ENCODE peak calls at places on chromosomes 2 and 18, in eight cellular contexts. One of them, this sample, is unnamed.

GRCh38 chr2:182416191-182416590 is 10.6 kb downstream of the PDE1A start:
- DNase-seq in activated B cell treated with CpG ODN at 0.5 μM for 24 hours: no peak
- DNase-seq in neural crest cell: no peak
- DNase-seq in cardiac fibroblast: no peak
- DNase-seq in IMR-90: no peak
- DNase-seq in right lobe of liver: no peak
- DNase-seq in A549: no peak
- DNase-seq in AG04449: no peak
- DNase-seq in this sample: no peak

GRCh38 chr2:65835106-65835505 is 402.7 kb upstream of the SPRED2 start:
- DNase-seq in activated B cell treated with CpG ODN at 0.5 μM for 24 hours: no peak
- DNase-seq in neural crest cell: no peak
- DNase-seq in cardiac fibroblast: no peak
- DNase-seq in IMR-90: no peak
- DNase-seq in right lobe of liver: no peak
- DNase-seq in A549: no peak
- DNase-seq in AG04449: no peak
- DNase-seq in this sample: no peak

GRCh38 chr2:219002395-219003266 is 9.4 kb upstream of the CRYBA2 start:
- DNase-seq in activated B cell treated with CpG ODN at 0.5 μM for 24 hours: no peak
- DNase-seq in neural crest cell: peak
- DNase-seq in cardiac fibroblast: peak
- DNase-seq in IMR-90: no peak
- DNase-seq in right lobe of liver: peak
- DNase-seq in A549: peak
- DNase-seq in AG04449: no peak
- DNase-seq in this sample: no peak

GRCh38 chr2:126946323-126947089 is 47.8 kb downstream of the TEX51 start:
- DNase-seq in activated B cell treated with CpG ODN at 0.5 μM for 24 hours: no peak
- DNase-seq in neural crest cell: no peak
- DNase-seq in cardiac fibroblast: no peak
- DNase-seq in IMR-90: no peak
- DNase-seq in right lobe of liver: no peak
- DNase-seq in A549: no peak
- DNase-seq in AG04449: no peak
- DNase-seq in this sample: no peak

GRCh38 chr18:78622251-78622953 is 357.2 kb upstream of the SALL3 start:
- DNase-seq in activated B cell treated with CpG ODN at 0.5 μM for 24 hours: no peak
- DNase-seq in neural crest cell: no peak
- DNase-seq in cardiac fibroblast: no peak
- DNase-seq in IMR-90: no peak
- DNase-seq in right lobe of liver: no peak
- DNase-seq in A549: no peak
- DNase-seq in AG04449: no peak
- DNase-seq in this sample: no peak

GRCh38 chr2:64957114-64957903 is 31.9 kb upstream of the SLC1A4 start:
- DNase-seq in activated B cell treated with CpG ODN at 0.5 μM for 24 hours: no peak
- DNase-seq in neural crest cell: no peak
- DNase-seq in cardiac fibroblast: no peak
- DNase-seq in IMR-90: no peak
- DNase-seq in right lobe of liver: no peak
- DNase-seq in A549: no peak
- DNase-seq in AG04449: no peak
- DNase-seq in this sample: no peak

GRCh38 chr2:183242937-183243336 is 118.7 kb downstream of the NUP35 start:
- DNase-seq in activated B cell treated with CpG ODN at 0.5 μM for 24 hours: no peak
- DNase-seq in neural crest cell: no peak
- DNase-seq in cardiac fibroblast: peak
- DNase-seq in IMR-90: peak
- DNase-seq in right lobe of liver: no peak
- DNase-seq in A549: no peak
- DNase-seq in AG04449: no peak
- DNase-seq in this sample: no peak

GRCh38 chr18:78973357-78974083 is 6.1 kb upstream of the SALL3 start:
- DNase-seq in activated B cell treated with CpG ODN at 0.5 μM for 24 hours: no peak
- DNase-seq in neural crest cell: no peak
- DNase-seq in cardiac fibroblast: no peak
- DNase-seq in IMR-90: no peak
- DNase-seq in right lobe of liver: no peak
- DNase-seq in A549: no peak
- DNase-seq in AG04449: no peak
- DNase-seq in this sample: no peak

GRCh38 chr18:13377496-13377895 is 158.9 kb downstream of the LDLRAD4 start:
- DNase-seq in activated B cell treated with CpG ODN at 0.5 μM for 24 hours: no peak
- DNase-seq in neural crest cell: no peak
- DNase-seq in cardiac fibroblast: peak
- DNase-seq in IMR-90: peak
- DNase-seq in right lobe of liver: no peak
- DNase-seq in A549: no peak
- DNase-seq in AG04449: no peak
- DNase-seq in this sample: no peak

GRCh38 chr2:183995632-183996031 is 602.7 kb upstream of the ZNF804A start:
- DNase-seq in activated B cell treated with CpG ODN at 0.5 μM for 24 hours: no peak
- DNase-seq in neural crest cell: no peak
- DNase-seq in cardiac fibroblast: no peak
- DNase-seq in IMR-90: no peak
- DNase-seq in right lobe of liver: no peak
- DNase-seq in A549: peak
- DNase-seq in AG04449: no peak
- DNase-seq in this sample: no peak

GRCh38 chr2:217204358-217204757 is 344.5 kb upstream of the TNP1 start:
- DNase-seq in activated B cell treated with CpG ODN at 0.5 μM for 24 hours: no peak
- DNase-seq in neural crest cell: no peak
- DNase-seq in cardiac fibroblast: peak
- DNase-seq in IMR-90: peak
- DNase-seq in right lobe of liver: no peak
- DNase-seq in A549: no peak
- DNase-seq in AG04449: no peak
- DNase-seq in this sample: no peak

GRCh38 chr2:46652514-46653170 is 173.3 kb downstream of the TMEM247 start:
- DNase-seq in activated B cell treated with CpG ODN at 0.5 μM for 24 hours: no peak
- DNase-seq in neural crest cell: no peak
- DNase-seq in cardiac fibroblast: no peak
- DNase-seq in IMR-90: no peak
- DNase-seq in right lobe of liver: no peak
- DNase-seq in A549: no peak
- DNase-seq in AG04449: no peak
- DNase-seq in this sample: no peak

GRCh38 chr2:46653539-46653938 is 174.2 kb downstream of the TMEM247 start:
- DNase-seq in activated B cell treated with CpG ODN at 0.5 μM for 24 hours: no peak
- DNase-seq in neural crest cell: no peak
- DNase-seq in cardiac fibroblast: no peak
- DNase-seq in IMR-90: peak
- DNase-seq in right lobe of liver: no peak
- DNase-seq in A549: no peak
- DNase-seq in AG04449: no peak
- DNase-seq in this sample: no peak

GRCh38 chr2:46656640-46657039 is 177.3 kb downstream of the TMEM247 start:
- DNase-seq in activated B cell treated with CpG ODN at 0.5 μM for 24 hours: no peak
- DNase-seq in neural crest cell: no peak
- DNase-seq in cardiac fibroblast: no peak
- DNase-seq in IMR-90: no peak
- DNase-seq in right lobe of liver: no peak
- DNase-seq in A549: no peak
- DNase-seq in AG04449: no peak
- DNase-seq in this sample: no peak

GRCh38 chr2:46655551-46656436 is 176.4 kb downstream of the TMEM247 start:
- DNase-seq in activated B cell treated with CpG ODN at 0.5 μM for 24 hours: no peak
- DNase-seq in neural crest cell: no peak
- DNase-seq in cardiac fibroblast: peak
- DNase-seq in IMR-90: peak
- DNase-seq in right lobe of liver: no peak
- DNase-seq in A549: no peak
- DNase-seq in AG04449: peak
- DNase-seq in this sample: no peak

GRCh38 chr2:46657042-46657504 is 177.7 kb downstream of the TMEM247 start:
- DNase-seq in activated B cell treated with CpG ODN at 0.5 μM for 24 hours: no peak
- DNase-seq in neural crest cell: no peak
- DNase-seq in cardiac fibroblast: peak
- DNase-seq in IMR-90: peak
- DNase-seq in right lobe of liver: no peak
- DNase-seq in A549: peak
- DNase-seq in AG04449: no peak
- DNase-seq in this sample: no peak
- TF ChIP-seq CTCF in activated B cell treated with CpG ODN at 0.5 μM for 24 hours: no peak
- TF ChIP-seq CTCF in neural crest cell: peak
- TF ChIP-seq CTCF in cardiac fibroblast: peak
- TF ChIP-seq CTCF in IMR-90: peak
- TF ChIP-seq CTCF in right lobe of liver: peak
- TF ChIP-seq CTCF in A549: peak
- TF ChIP-seq CTCF in AG04449: peak
- TF ChIP-seq CTCF in this sample: peak

DNA sequence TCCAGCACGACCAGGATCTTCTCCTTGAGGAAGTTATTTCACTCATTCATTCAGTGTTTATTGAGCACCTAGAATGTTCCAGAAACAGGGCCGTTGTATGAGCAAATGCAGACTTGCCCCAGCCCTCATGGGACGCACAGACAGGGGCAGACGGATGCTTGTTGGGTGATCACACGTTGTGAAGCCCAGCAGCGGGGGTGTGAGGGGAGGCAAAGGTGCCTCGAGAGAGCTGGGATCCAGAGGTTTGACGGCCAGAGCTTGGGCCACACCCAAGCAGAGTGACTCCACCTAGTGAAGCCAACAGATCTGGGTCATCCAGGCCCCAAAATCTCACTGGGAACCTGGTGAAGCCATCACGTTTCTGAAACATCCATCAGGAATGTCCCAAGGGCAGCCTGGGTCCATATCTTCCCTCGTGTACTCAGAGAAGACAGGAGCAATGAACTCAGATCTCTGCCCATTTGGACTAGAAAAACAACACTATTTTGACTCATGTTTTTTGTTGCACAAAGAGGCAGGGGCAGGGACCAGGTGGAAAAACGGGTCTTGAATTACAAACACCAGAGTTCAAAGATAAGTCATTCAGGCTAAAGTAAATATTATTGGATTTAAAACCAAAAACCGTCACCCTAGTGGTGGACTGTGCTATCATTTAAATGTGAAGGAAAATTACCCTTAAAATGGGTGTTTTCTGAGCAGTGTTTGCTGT is 54.9 kb upstream of the RBM44 start:
- DNase-seq in activated B cell treated with CpG ODN at 0.5 μM for 24 hours: no peak
- DNase-seq in neural crest cell: no peak
- DNase-seq in cardiac fibroblast: peak
- DNase-seq in IMR-90: peak
- DNase-seq in right lobe of liver: peak
- DNase-seq in A549: peak
- DNase-seq in AG04449: no peak
- DNase-seq in this sample: no peak
- TF ChIP-seq CTCF in activated B cell treated with CpG ODN at 0.5 μM for 24 hours: no peak
- TF ChIP-seq CTCF in neural crest cell: peak
- TF ChIP-seq CTCF in cardiac fibroblast: no peak
- TF ChIP-seq CTCF in IMR-90: peak
- TF ChIP-seq CTCF in right lobe of liver: peak
- TF ChIP-seq CTCF in A549: no peak
- TF ChIP-seq CTCF in AG04449: no peak
- TF ChIP-seq CTCF in this sample: peak

GRCh38 chr2:105235388-105236059 is 6.0 kb upstream of the GPR45 start:
- DNase-seq in activated B cell treated with CpG ODN at 0.5 μM for 24 hours: peak
- DNase-seq in neural crest cell: peak
- DNase-seq in cardiac fibroblast: peak
- DNase-seq in IMR-90: peak
- DNase-seq in right lobe of liver: peak
- DNase-seq in A549: peak
- DNase-seq in AG04449: no peak
- DNase-seq in this sample: peak
- TF ChIP-seq CTCF in activated B cell treated with CpG ODN at 0.5 μM for 24 hours: peak
- TF ChIP-seq CTCF in neural crest cell: peak
- TF ChIP-seq CTCF in cardiac fibroblast: peak
- TF ChIP-seq CTCF in IMR-90: peak
- TF ChIP-seq CTCF in right lobe of liver: peak
- TF ChIP-seq CTCF in A549: peak
- TF ChIP-seq CTCF in AG04449: peak
- TF ChIP-seq CTCF in this sample: peak

DNA sequence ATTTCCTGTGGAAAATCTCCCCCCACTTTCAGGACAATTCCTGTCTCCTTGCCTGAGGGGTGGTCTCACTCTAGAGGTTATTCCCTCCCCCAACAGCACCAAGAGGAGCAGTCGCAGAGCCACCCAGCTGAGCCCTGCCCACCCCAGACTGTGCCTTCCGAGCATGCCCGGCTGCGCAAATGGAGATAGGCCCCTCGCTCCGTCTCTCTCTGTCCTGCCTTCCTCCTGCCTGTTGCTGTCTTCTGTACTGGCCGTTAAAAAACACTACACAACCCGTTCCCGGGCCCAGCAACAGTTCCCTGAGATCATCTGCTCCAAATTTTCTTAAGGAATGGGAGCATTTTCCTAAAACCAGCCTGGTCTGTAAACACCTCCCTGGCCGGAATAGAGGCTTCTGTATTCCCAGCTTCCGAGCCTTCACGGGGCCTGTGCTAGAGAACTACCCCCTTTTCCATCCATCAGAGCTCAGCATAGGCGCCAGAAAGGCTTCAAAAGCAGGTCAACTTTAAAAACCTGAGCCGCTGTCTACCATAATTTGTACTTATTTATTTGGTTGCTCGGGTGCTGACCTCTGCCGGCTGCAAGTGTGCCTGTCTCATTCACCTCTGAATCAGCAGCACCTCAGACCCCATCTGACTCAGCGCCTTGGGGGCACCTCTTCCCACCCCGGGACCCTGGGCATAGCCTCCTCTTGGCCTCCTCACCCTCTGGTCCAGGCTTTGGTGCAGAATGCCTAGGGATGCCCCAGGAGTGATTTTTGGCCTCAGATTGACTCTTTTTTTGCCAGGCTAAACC is 159.4 kb downstream of the PXDN start:
- DNase-seq in activated B cell treated with CpG ODN at 0.5 μM for 24 hours: no peak
- DNase-seq in neural crest cell: no peak
- DNase-seq in cardiac fibroblast: no peak
- DNase-seq in IMR-90: no peak
- DNase-seq in right lobe of liver: no peak
- DNase-seq in A549: no peak
- DNase-seq in AG04449: no peak
- DNase-seq in this sample: no peak
- TF ChIP-seq CTCF in activated B cell treated with CpG ODN at 0.5 μM for 24 hours: no peak
- TF ChIP-seq CTCF in neural crest cell: no peak
- TF ChIP-seq CTCF in cardiac fibroblast: peak
- TF ChIP-seq CTCF in IMR-90: no peak
- TF ChIP-seq CTCF in right lobe of liver: no peak
- TF ChIP-seq CTCF in A549: peak
- TF ChIP-seq CTCF in AG04449: no peak
- TF ChIP-seq CTCF in this sample: no peak